ENCODE peak calls at places on chromosomes 7 and 10, in six cellular contexts. One of them, this sample, is unnamed.

GRCh38 chr10:35331894-35332640 is 4.2 kb upstream of the CCNY start:
- DNase-seq in lower lobe of right lung: no peak
- DNase-seq in transverse colon: no peak
- DNase-seq in body of pancreas: no peak
- DNase-seq in breast epithelium: no peak
- DNase-seq in CD8-positive, alpha-beta T cell: no peak
- DNase-seq in this sample: no peak

GRCh38 chr7:74464931-74465906 is 11.5 kb downstream of the GTF2IRD1 start:
- DNase-seq in lower lobe of right lung: peak; percentile 57
- DNase-seq in transverse colon: peak; percentile 72
- DNase-seq in body of pancreas: no peak
- DNase-seq in breast epithelium: peak; percentile 81
- DNase-seq in CD8-positive, alpha-beta T cell: no peak
- DNase-seq in this sample: no peak

GRCh38 chr7:1733206-1733907 is 63.3 kb downstream of the ELFN1 start:
- DNase-seq in lower lobe of right lung: no peak
- DNase-seq in transverse colon: no peak
- DNase-seq in body of pancreas: no peak
- DNase-seq in breast epithelium: no peak
- DNase-seq in CD8-positive, alpha-beta T cell: no peak
- DNase-seq in this sample: no peak

GRCh38 chr10:4639960-4640359 is 186.0 kb upstream of the AKR1E2 start:
- DNase-seq in lower lobe of right lung: no peak
- DNase-seq in transverse colon: no peak
- DNase-seq in body of pancreas: no peak
- DNase-seq in breast epithelium: no peak
- DNase-seq in CD8-positive, alpha-beta T cell: no peak
- DNase-seq in this sample: no peak

GRCh38 chr7:23469150-23469960 is 936 bp downstream of the IGF2BP3 start:
- DNase-seq in lower lobe of right lung: no peak
- DNase-seq in transverse colon: no peak
- DNase-seq in body of pancreas: no peak
- DNase-seq in breast epithelium: no peak
- DNase-seq in CD8-positive, alpha-beta T cell: no peak
- DNase-seq in this sample: no peak

GRCh38 chr10:13520194-13520593 is 8.6 kb downstream of the BEND7 start:
- DNase-seq in lower lobe of right lung: no peak
- DNase-seq in transverse colon: no peak
- DNase-seq in body of pancreas: no peak
- DNase-seq in breast epithelium: no peak
- DNase-seq in CD8-positive, alpha-beta T cell: no peak
- DNase-seq in this sample: no peak

GRCh38 chr10:29980084-29980483 is 79.3 kb downstream of the JCAD start:
- DNase-seq in lower lobe of right lung: no peak
- DNase-seq in transverse colon: no peak
- DNase-seq in body of pancreas: peak; percentile 60
- DNase-seq in breast epithelium: no peak
- DNase-seq in CD8-positive, alpha-beta T cell: no peak
- DNase-seq in this sample: no peak

GRCh38 chr10:13847201-13847631 is 260.5 kb downstream of the PRPF18 start:
- DNase-seq in lower lobe of right lung: no peak
- DNase-seq in transverse colon: no peak
- DNase-seq in body of pancreas: no peak
- DNase-seq in breast epithelium: no peak
- DNase-seq in CD8-positive, alpha-beta T cell: no peak
- DNase-seq in this sample: no peak

GRCh38 chr10:10644317-10645111 is 373.2 kb upstream of the CELF2 start:
- DNase-seq in lower lobe of right lung: no peak
- DNase-seq in transverse colon: no peak
- DNase-seq in body of pancreas: no peak
- DNase-seq in breast epithelium: no peak
- DNase-seq in CD8-positive, alpha-beta T cell: no peak
- DNase-seq in this sample: peak; percentile 43

DNA sequence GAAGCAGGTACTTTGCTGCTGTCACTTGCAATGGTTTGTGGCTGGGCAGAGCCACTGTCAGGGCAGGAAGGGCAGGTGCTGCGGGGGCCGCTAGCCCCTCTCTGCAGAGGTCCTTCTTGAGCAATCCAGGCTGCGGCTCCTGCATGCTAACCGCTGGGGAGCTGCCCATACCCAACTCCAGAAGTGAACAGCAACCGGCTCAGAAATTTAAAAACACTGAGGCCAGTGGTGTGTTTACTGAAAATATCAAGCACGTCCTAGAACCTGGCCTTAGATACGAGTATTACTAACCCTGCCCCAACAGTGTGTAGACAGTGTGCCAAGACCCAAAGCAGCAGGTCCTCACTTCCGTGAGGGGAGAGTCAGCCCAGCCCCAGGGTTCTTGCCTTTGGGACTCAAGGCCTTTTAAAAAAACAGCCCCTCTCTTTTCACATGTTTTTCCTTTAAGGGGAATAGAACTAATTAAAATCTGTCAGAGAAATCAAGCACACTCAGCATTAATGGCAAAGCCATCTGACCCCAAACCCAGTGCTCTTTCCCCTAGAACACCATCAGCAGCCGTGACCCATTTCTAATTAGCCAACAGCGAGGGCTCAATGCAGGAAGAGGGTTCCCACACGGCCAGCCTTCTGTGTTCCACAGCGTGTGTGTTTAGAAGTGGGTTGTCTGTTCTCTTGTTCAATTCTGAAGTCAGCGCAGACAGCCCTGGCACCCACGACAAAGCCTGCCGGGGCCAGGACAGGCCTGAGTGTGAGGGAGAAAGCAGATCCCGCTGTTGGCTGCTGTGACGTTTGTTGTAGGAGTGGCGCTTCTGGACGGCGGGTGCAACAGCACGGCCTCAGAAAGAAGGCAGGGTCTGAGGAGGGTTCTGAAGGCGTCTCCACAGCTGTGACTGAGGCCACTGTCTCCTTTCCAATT is 76.5 kb downstream of the VIPR2 start:
- DNase-seq in lower lobe of right lung: no peak
- DNase-seq in transverse colon: peak; percentile 27
- DNase-seq in body of pancreas: no peak
- DNase-seq in breast epithelium: no peak
- DNase-seq in CD8-positive, alpha-beta T cell: no peak
- DNase-seq in this sample: no peak
- H3K4me3 ChIP-seq in lower lobe of right lung: no peak overlapping the region
- H3K4me3 ChIP-seq in transverse colon: no peak overlapping the region
- H3K4me3 ChIP-seq in body of pancreas: no peak overlapping the region
- H3K4me3 ChIP-seq in breast epithelium: peak overlapping the region; percentile 38
- H3K4me3 ChIP-seq in CD8-positive, alpha-beta T cell: no peak overlapping the region
- H3K4me3 ChIP-seq in this sample: no peak overlapping the region

GRCh38 chr10:59675812-59676211 is 33.8 kb downstream of the SLC16A9 start:
- DNase-seq in lower lobe of right lung: no peak
- DNase-seq in transverse colon: no peak
- DNase-seq in body of pancreas: peak; percentile 37
- DNase-seq in breast epithelium: no peak
- DNase-seq in CD8-positive, alpha-beta T cell: no peak
- DNase-seq in this sample: no peak
- TF ChIP-seq CTCF in lower lobe of right lung: no peak
- TF ChIP-seq CTCF in transverse colon: no peak
- TF ChIP-seq CTCF in body of pancreas: no peak
- TF ChIP-seq CTCF in breast epithelium: no peak
- TF ChIP-seq CTCF in CD8-positive, alpha-beta T cell: no peak
- TF ChIP-seq CTCF in this sample: no peak

DNA sequence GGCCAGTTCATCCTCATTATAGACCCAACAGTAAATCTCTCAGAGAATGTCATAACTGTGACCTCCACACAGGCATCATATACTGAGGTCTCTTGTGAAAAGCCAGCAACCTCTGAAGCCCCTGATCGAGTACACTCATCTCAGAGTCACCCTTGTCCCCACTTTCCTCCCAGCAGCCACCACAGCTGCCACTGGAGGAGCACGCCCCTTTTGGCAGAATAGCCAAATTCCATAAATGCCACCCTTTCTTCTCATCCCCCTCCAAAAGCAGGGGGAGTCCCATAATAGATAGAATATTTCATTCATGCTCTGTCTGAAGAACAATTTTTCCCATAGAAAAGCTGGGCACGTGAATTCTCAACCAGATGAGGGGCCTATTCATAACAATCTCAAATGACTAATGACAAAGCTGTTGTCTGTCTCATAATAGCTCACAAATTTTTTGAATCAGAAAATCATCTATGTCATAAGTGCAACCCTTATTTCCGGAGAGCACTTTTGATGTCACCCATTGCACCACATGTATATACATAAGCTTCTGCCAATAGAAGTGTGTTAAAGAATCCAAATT is 47.4 kb downstream of the SGMS1 start:
- DNase-seq in lower lobe of right lung: no peak
- DNase-seq in transverse colon: no peak
- DNase-seq in body of pancreas: no peak
- DNase-seq in breast epithelium: no peak
- DNase-seq in CD8-positive, alpha-beta T cell: no peak
- DNase-seq in this sample: peak; percentile 63
- H3K27ac ChIP-seq in lower lobe of right lung: no peak overlapping the region
- H3K27ac ChIP-seq in transverse colon: no peak overlapping the region
- H3K27ac ChIP-seq in body of pancreas: peak overlapping the region; percentile 67
- H3K27ac ChIP-seq in breast epithelium: no peak overlapping the region
- H3K27ac ChIP-seq in CD8-positive, alpha-beta T cell: no peak overlapping the region
- H3K27ac ChIP-seq in this sample: no peak overlapping the region

DNA sequence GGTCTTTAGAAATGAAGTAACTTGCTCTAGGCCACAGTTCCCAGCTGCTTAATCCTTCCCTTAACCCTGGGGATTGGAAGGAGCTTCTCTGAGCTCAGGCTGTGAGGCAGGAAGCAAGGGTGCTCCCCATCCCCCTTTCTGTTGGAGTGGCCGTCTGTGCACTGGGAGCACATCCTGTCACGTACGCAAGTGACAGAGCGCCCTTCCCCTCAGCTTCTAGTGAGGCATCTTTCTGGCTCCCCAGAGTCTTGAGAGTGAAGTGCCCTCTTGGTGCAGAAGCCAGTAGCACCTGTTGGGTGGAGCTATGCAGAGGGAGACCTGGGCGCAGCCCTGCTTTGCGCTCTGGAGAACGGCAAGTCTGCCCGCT is 47.8 kb downstream of the SHH start:
- DNase-seq in lower lobe of right lung: no peak
- DNase-seq in transverse colon: no peak
- DNase-seq in body of pancreas: no peak
- DNase-seq in breast epithelium: no peak
- DNase-seq in CD8-positive, alpha-beta T cell: peak; percentile 6
- DNase-seq in this sample: no peak
- H3K4me3 ChIP-seq in lower lobe of right lung: no peak overlapping the region
- H3K4me3 ChIP-seq in transverse colon: no peak overlapping the region
- H3K4me3 ChIP-seq in body of pancreas: no peak overlapping the region
- H3K4me3 ChIP-seq in breast epithelium: no peak overlapping the region
- H3K4me3 ChIP-seq in CD8-positive, alpha-beta T cell: no peak overlapping the region
- H3K4me3 ChIP-seq in this sample: no peak overlapping the region

GRCh38 chr7:130292682-130293257 is at the start of gene CPA4:
- DNase-seq in lower lobe of right lung: no peak
- DNase-seq in transverse colon: no peak
- DNase-seq in body of pancreas: no peak
- DNase-seq in breast epithelium: no peak
- DNase-seq in CD8-positive, alpha-beta T cell: no peak
- DNase-seq in this sample: no peak

GRCh38 chr7:130289478-130289877 is 3.5 kb upstream of the CPA4 start:
- DNase-seq in lower lobe of right lung: no peak
- DNase-seq in transverse colon: no peak
- DNase-seq in body of pancreas: no peak
- DNase-seq in breast epithelium: no peak
- DNase-seq in CD8-positive, alpha-beta T cell: no peak
- DNase-seq in this sample: no peak

GRCh38 chr7:130288168-130288567 is 4.8 kb upstream of the CPA4 start:
- DNase-seq in lower lobe of right lung: no peak
- DNase-seq in transverse colon: no peak
- DNase-seq in body of pancreas: no peak
- DNase-seq in breast epithelium: no peak
- DNase-seq in CD8-positive, alpha-beta T cell: no peak
- DNase-seq in this sample: no peak

GRCh38 chr7:130288829-130289228 is 4.1 kb upstream of the CPA4 start:
- DNase-seq in lower lobe of right lung: no peak
- DNase-seq in transverse colon: no peak
- DNase-seq in body of pancreas: peak; percentile 56
- DNase-seq in breast epithelium: no peak
- DNase-seq in CD8-positive, alpha-beta T cell: no peak
- DNase-seq in this sample: no peak

GRCh38 chr7:130290745-130291144 is 2.2 kb upstream of the CPA4 start:
- DNase-seq in lower lobe of right lung: no peak
- DNase-seq in transverse colon: no peak
- DNase-seq in body of pancreas: peak; percentile 88
- DNase-seq in breast epithelium: no peak
- DNase-seq in CD8-positive, alpha-beta T cell: no peak
- DNase-seq in this sample: no peak
- TF ChIP-seq CTCF in lower lobe of right lung: no peak
- TF ChIP-seq CTCF in transverse colon: no peak
- TF ChIP-seq CTCF in body of pancreas: no peak
- TF ChIP-seq CTCF in breast epithelium: no peak
- TF ChIP-seq CTCF in CD8-positive, alpha-beta T cell: no peak
- TF ChIP-seq CTCF in this sample: no peak